ENCODE peak calls at places on chromosomes 3 and 15, in ten cellular contexts. T, E, X, U, J, K, C, I, M and G are unnamed samples.

GRCh38 chr15:44550256-44550655 is 13.3 kb downstream of the EIF3J start:
- DNase-seq in T (no peak), E (no peak), X (no peak), U (peak; percentile 57), J (no peak), K (no peak), C (no peak), I (no peak), M (no peak), G (no peak)

GRCh38 chr3:147518465-147518864 is 109.3 kb downstream of the ZIC1 start:
- DNase-seq in T (no peak), E (no peak), X (no peak), U (no peak), J (no peak), K (no peak), C (no peak), I (no peak), M (no peak), G (no peak)

GRCh38 chr3:23331141-23331935 is 128.2 kb downstream of the UBE2E2 start:
- DNase-seq in T (no peak), E (no peak), X (no peak), U (no peak), J (no peak), K (no peak), C (no peak), I (no peak), M (no peak), G (no peak)

GRCh38 chr15:90141646-90142045 is 39.4 kb upstream of the IDH2 start:
- DNase-seq in T (no peak), E (no peak), X (no peak), U (peak; percentile 48), J (no peak), K (no peak), C (no peak), I (no peak), M (no peak), G (no peak)

GRCh38 chr3:25096536-25096935 is 331.5 kb upstream of the RARB start:
- DNase-seq in T (no peak), E (no peak), X (no peak), U (no peak), J (no peak), K (no peak), C (no peak), I (no peak), M (no peak), G (no peak)

GRCh38 chr3:194285024-194285858 is 65.9 kb downstream of the CPN2 start:
- DNase-seq in T (no peak), E (no peak), X (no peak), U (peak; percentile 84), J (no peak), K (no peak), C (no peak), I (no peak), M (no peak), G (no peak)

GRCh38 chr3:106457278-106458210 is 588.7 kb upstream of the CBLB start:
- DNase-seq in T (no peak), E (no peak), X (no peak), U (peak; percentile 92), J (no peak), K (no peak), C (no peak), I (no peak), M (peak; percentile 37), G (peak; percentile 60)

GRCh38 chr15:29104566-29104880 is 165.1 kb downstream of the NSMCE3 start:
- DNase-seq in T (no peak), E (no peak), X (no peak), U (no peak), J (no peak), K (no peak), C (no peak), I (no peak), M (no peak), G (no peak)

GRCh38 chr15:100726070-100726420 is 123.7 kb downstream of the ASB7 start:
- DNase-seq in T (no peak), E (no peak), X (no peak), U (no peak), J (peak; percentile 26), K (no peak), C (no peak), I (no peak), M (no peak), G (peak; percentile 17)

GRCh38 chr3:5442786-5443138 is 255.3 kb downstream of the EDEM1 start:
- DNase-seq in T (no peak), E (no peak), X (no peak), U (no peak), J (no peak), K (no peak), C (no peak), I (no peak), M (no peak), G (no peak)

GRCh38 chr15:78170848-78171773 is 21.9 kb downstream of the IDH3A start:
- DNase-seq in T (no peak), E (no peak), X (no peak), U (no peak), J (no peak), K (no peak), C (no peak), I (no peak), M (no peak), G (no peak)

GRCh38 chr3:167917969-167918368 is 177.8 kb downstream of the GOLIM4 start:
- DNase-seq in T (no peak), E (no peak), X (no peak), U (no peak), J (no peak), K (no peak), C (no peak), I (no peak), M (no peak), G (no peak)

GRCh38 chr3:30511524-30512278 is 94.7 kb upstream of the TGFBR2 start:
- DNase-seq in T (no peak), E (no peak), X (no peak), U (peak; percentile 99), J (no peak), K (no peak), C (no peak), I (no peak), M (no peak), G (peak; percentile 30)

GRCh38 chr15:23467110-23467600 is 20.1 kb upstream of the GOLGA6L2 start:
- DNase-seq in T (no peak), E (no peak), X (peak; percentile 14), U (peak; percentile 46), J (no peak), K (no peak), C (no peak), I (no peak), M (no peak), G (no peak)

GRCh38 chr15:82768414-82769081 is 37.3 kb downstream of the FSD2 start:
- DNase-seq in T (no peak), E (no peak), X (no peak), U (peak; percentile 51), J (no peak), K (no peak), C (no peak), I (no peak), M (no peak), G (no peak)

GRCh38 chr3:195914648-195915473 is 6.5 kb upstream of the TNK2 start:
- DNase-seq in T (peak; percentile 97), E (no peak), X (no peak), U (peak; percentile 95), J (peak; percentile 94), K (no peak), C (peak; percentile 94), I (peak; percentile 95), M (peak; percentile 92), G (peak; percentile 96)

GRCh38 chr3:172537521-172538158 is 14.4 kb upstream of the TNFSF10 start:
- DNase-seq in T (no peak), E (no peak), X (no peak), U (no peak), J (no peak), K (no peak), C (no peak), I (no peak), M (no peak), G (no peak)

GRCh38 chr15:66714543-66714981 is 12.5 kb downstream of the SMAD6 start:
- DNase-seq in T (no peak), E (no peak), X (no peak), U (peak; percentile 67), J (no peak), K (no peak), C (no peak), I (no peak), M (no peak), G (no peak)

GRCh38 chr3:46713048-46713897 is 4.4 kb downstream of the PRSS50 start:
- DNase-seq in T (no peak), E (no peak), X (no peak), U (no peak), J (no peak), K (no peak), C (no peak), I (no peak), M (no peak), G (peak; percentile 47)

GRCh38 chr3:107235193-107235922 is 141.9 kb upstream of the CCDC54 start:
- DNase-seq in T (no peak), E (no peak), X (no peak), U (peak; percentile 32), J (no peak), K (no peak), C (peak; percentile 22), I (no peak), M (no peak), G (no peak)

GRCh38 chr3:156761007-156761406 is 65.1 kb upstream of the LEKR1 start:
- DNase-seq in T (no peak), E (no peak), X (no peak), U (no peak), J (no peak), K (no peak), C (no peak), I (no peak), M (no peak), G (no peak)